ENCODE peak calls at places on chromosomes 16 and 17, in four cellular contexts. U is WTC11, Z is K562, T is HepG2. F is an unnamed sample.

GRCh38 chr16:8760021-8760420 is 37.4 kb downstream of the TMEM186 start:
- DNase-seq in Z (no peak), T (no peak), U (no peak), F (no peak)

GRCh38 chr16:4314532-4315184 is 1.2 kb upstream of the GLIS2 start:
- DNase-seq in T (no peak), Z (peak), U (no peak), F (no peak)

GRCh38 chr17:75602644-75603043 is 15.0 kb downstream of the MYO15B start:
- DNase-seq in Z (no peak), T (no peak), U (no peak), F (no peak)

GRCh38 chr17:50638572-50638850 is 3.8 kb downstream of the ABCC3 start:
- DNase-seq in U (no peak), Z (no peak), T (no peak), F (no peak)

GRCh38 chr16:27239026-27239425 is 29.5 kb downstream of the NSMCE1 start:
- DNase-seq in T (no peak), Z (no peak), U (no peak), F (no peak)

GRCh38 chr17:70060415-70060814 is 14.6 kb upstream of the KCNJ16 start:
- DNase-seq in Z (no peak), U (no peak), T (no peak), F (no peak)

GRCh38 chr17:71118039-71118438 is 948.7 kb downstream of the KCNJ2 start:
- DNase-seq in T (no peak), U (no peak), Z (no peak), F (peak)

GRCh38 chr17:49372428-49372827 is 10.4 kb upstream of the ZNF652 start:
- DNase-seq in T (no peak), U (no peak), Z (no peak), F (no peak)

DNA sequence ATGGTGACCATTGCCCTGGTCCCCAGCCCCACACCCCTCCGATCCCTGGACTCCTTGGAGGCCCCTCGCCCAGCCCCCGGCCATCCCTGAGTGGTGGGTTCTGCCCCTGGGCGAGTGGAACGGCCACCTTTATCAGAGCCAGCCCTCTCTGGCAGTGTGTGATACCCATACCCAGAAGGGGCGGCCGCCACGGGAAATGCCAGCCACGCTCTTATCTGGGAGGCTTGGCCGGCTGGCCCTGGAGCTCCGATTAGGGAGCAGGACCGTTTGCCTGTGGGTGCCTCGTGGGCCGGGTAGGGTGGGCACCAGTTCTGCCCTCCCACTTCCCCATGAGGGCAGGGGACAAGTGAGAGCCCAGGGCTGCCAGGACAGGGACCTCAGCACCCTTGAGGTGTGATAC is 58.3 kb upstream of the ZC3H18 start:
- DNase-seq in Z (no peak), T (no peak), U (no peak), F (no peak)
- TF ChIP-seq SP1 in Z (no peak), T (no peak), U (no peak), F (no peak)

DNA sequence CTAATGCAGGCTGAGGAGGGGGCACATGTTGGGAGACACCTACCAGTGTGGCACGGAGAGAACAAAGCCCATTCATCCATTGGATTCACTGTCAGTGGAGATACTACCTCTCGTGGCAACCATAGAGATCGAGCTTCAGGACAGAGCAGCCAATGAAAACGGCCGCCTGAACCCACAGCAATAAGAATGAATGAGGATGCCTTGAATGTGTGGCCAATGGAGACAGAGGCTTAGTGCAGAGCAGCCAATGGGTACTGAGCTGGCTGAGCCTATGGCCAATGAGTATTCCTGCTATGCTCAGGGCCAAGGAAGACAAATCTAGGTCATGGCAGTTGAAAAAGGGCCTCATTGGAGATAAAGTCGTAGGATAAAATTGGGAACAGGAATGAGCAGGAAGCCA is 10.9 kb downstream of the ARHGEF15 start:
- DNase-seq in T (no peak), U (no peak), Z (peak), F (no peak)
- TF ChIP-seq ELF4 in T (no peak), U (no peak), Z (no peak), F (no peak)

GRCh38 chr17:38504216-38504615 is 76.0 kb downstream of the ARHGAP23 start:
- DNase-seq in T (no peak), Z (no peak), U (no peak), F (no peak)

GRCh38 chr17:38498353-38498752 is 70.1 kb downstream of the ARHGAP23 start:
- DNase-seq in T (no peak), U (peak), Z (no peak), F (no peak)
- TF ChIP-seq SP1 in T (no peak), U (no peak), Z (no peak), F (no peak)

GRCh38 chr17:43916385-43916784 is 9.0 kb upstream of the MPP2 start:
- DNase-seq in U (no peak), Z (no peak), T (no peak), F (no peak)

GRCh38 chr17:43917016-43917347 is 9.6 kb upstream of the MPP2 start:
- DNase-seq in Z (no peak), U (no peak), T (no peak), F (no peak)

GRCh38 chr17:43915561-43915960 is 8.2 kb upstream of the MPP2 start:
- DNase-seq in U (no peak), Z (no peak), T (no peak), F (no peak)

GRCh38 chr17:43918026-43918389 is 10.7 kb upstream of the MPP2 start:
- DNase-seq in Z (no peak), U (no peak), T (no peak), F (no peak)

GRCh38 chr17:43917348-43918025 is 10.2 kb upstream of the MPP2 start:
- DNase-seq in T (no peak), Z (peak), U (peak), F (no peak)
- TF ChIP-seq ELF4 in T (no peak), Z (no peak), U (no peak), F (no peak)

DNA sequence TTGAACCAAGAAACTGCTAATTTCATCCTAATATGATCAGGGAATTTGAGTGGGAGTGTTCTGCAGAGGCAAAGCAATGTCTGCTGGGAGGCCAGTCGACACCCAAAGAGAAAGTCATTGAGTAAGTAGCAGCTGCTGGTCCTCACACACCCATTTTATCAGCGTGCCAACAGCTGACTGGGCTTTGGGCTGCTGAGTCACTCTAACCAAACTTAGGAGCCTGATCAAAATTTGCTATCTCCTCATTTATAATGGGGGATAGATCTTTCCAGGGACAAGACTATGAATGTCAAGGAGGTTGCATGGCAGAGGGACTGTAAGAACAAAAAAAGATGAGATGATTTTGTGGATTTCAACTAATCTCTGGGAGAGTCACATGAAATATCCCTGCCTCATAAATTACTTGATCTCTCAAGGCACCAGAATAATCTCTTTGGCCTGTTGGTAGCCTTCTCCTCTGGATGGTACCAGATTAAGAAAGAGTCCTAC is 32.9 kb downstream of the CPSF4L start:
- DNase-seq in T (peak), U (no peak), Z (peak), F (peak)
- TF ChIP-seq SP1 in T (no peak), U (no peak), Z (no peak), F (no peak)

GRCh38 chr17:43890240-43890639 is 17.1 kb downstream of the MPP2 start:
- DNase-seq in Z (no peak), U (no peak), T (no peak), F (no peak)

GRCh38 chr17:43892672-43892975 is 14.7 kb downstream of the MPP2 start:
- DNase-seq in Z (no peak), T (no peak), U (no peak), F (no peak)

GRCh38 chr17:43897827-43898226 is 9.5 kb downstream of the MPP2 start:
- DNase-seq in T (no peak), Z (no peak), U (no peak), F (no peak)

GRCh38 chr17:43888548-43888947 is 18.8 kb downstream of the MPP2 start:
- DNase-seq in U (no peak), Z (no peak), T (no peak), F (no peak)

GRCh38 chr17:43891851-43892671 is 15.3 kb downstream of the MPP2 start:
- DNase-seq in Z (no peak), U (peak), T (no peak), F (no peak)
- TF ChIP-seq ELF4 in Z (no peak), U (no peak), T (no peak), F (no peak)

DNA sequence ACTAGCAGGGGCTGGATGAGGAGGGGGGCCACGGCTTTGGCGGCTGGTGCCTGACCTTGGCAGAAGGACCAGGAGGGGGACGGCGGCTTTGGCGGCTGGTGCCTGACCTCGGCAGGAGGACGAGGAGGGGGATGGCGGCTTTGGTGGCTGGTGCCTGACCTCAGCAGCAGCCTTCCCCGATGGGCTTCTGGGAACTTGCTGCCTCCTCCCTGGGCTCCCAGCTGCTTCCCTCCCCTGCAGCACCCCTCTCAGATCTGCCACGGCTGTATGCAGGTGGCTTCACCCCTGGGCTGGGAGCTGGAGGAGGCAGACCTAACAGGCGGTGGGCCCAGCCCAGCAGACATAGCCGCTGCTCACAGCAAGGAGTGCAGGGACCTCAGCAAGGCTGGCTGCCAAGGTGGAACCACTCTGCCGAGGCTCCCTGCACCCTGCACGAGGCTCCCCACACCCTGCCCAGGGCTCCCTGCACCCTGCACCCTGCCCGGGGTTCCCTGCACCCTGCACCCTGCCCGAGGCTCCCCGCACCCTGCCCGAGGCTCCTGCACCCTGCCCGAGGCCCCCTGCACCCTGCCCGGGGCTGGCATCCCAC is 38.4 kb upstream of the CBFA2T3 start:
- DNase-seq in Z (no peak), U (no peak), T (no peak), F (no peak)
- TF ChIP-seq SP1 in Z (no peak), U (no peak), T (no peak), F (no peak)